ENCODE peak calls at places on chromosome 11, in six cellular contexts. One of them, this sample, is unnamed.
A peak's percentile ranks its signal among the peaks of the same experiment; 100 is the strongest.

GRCh38 chr11:8233691-8234424 is 29.8 kb downstream of the LMO1 start:
- DNase-seq in endothelial cell: no peak
- DNase-seq in colonic mucosa: no peak
- DNase-seq in cardiac muscle cell: no peak
- DNase-seq in fibroblast of the aortic adventitia: no peak
- DNase-seq in activated CD8-positive, alpha-beta T cell treated with anti-CD3 and anti-CD28 coated beads for 36 hours: no peak
- DNase-seq in this sample: no peak

GRCh38 chr11:124747406-124748099 is 4.5 kb downstream of the VSIG2 start:
- DNase-seq in endothelial cell: no peak
- DNase-seq in colonic mucosa: no peak
- DNase-seq in cardiac muscle cell: no peak
- DNase-seq in fibroblast of the aortic adventitia: no peak
- DNase-seq in activated CD8-positive, alpha-beta T cell treated with anti-CD3 and anti-CD28 coated beads for 36 hours: no peak
- DNase-seq in this sample: no peak

GRCh38 chr11:26442131-26442530 is 110.2 kb downstream of the ANO3 start:
- DNase-seq in endothelial cell: no peak
- DNase-seq in colonic mucosa: no peak
- DNase-seq in cardiac muscle cell: no peak
- DNase-seq in fibroblast of the aortic adventitia: peak; percentile 88
- DNase-seq in activated CD8-positive, alpha-beta T cell treated with anti-CD3 and anti-CD28 coated beads for 36 hours: no peak
- DNase-seq in this sample: no peak

GRCh38 chr11:62725686-62726085 is 1.6 kb downstream of the HNRNPUL2 start:
- DNase-seq in endothelial cell: no peak
- DNase-seq in colonic mucosa: peak; percentile 33
- DNase-seq in cardiac muscle cell: no peak
- DNase-seq in fibroblast of the aortic adventitia: no peak
- DNase-seq in activated CD8-positive, alpha-beta T cell treated with anti-CD3 and anti-CD28 coated beads for 36 hours: no peak
- DNase-seq in this sample: no peak

GRCh38 chr11:83726316-83726715 is 440.1 kb upstream of the CCDC90B start:
- DNase-seq in endothelial cell: no peak
- DNase-seq in colonic mucosa: no peak
- DNase-seq in cardiac muscle cell: no peak
- DNase-seq in fibroblast of the aortic adventitia: no peak
- DNase-seq in activated CD8-positive, alpha-beta T cell treated with anti-CD3 and anti-CD28 coated beads for 36 hours: no peak
- DNase-seq in this sample: no peak

GRCh38 chr11:34825315-34825669 is 90.9 kb downstream of the APIP start:
- DNase-seq in endothelial cell: no peak
- DNase-seq in colonic mucosa: no peak
- DNase-seq in cardiac muscle cell: no peak
- DNase-seq in fibroblast of the aortic adventitia: no peak
- DNase-seq in activated CD8-positive, alpha-beta T cell treated with anti-CD3 and anti-CD28 coated beads for 36 hours: no peak
- DNase-seq in this sample: no peak

GRCh38 chr11:110758012-110758411 is 45.8 kb upstream of the ARHGAP20 start:
- DNase-seq in endothelial cell: no peak
- DNase-seq in colonic mucosa: no peak
- DNase-seq in cardiac muscle cell: no peak
- DNase-seq in fibroblast of the aortic adventitia: no peak
- DNase-seq in activated CD8-positive, alpha-beta T cell treated with anti-CD3 and anti-CD28 coated beads for 36 hours: no peak
- DNase-seq in this sample: no peak

GRCh38 chr11:44910591-44910990 is 40.1 kb downstream of the TP53I11 start:
- DNase-seq in endothelial cell: no peak
- DNase-seq in colonic mucosa: no peak
- DNase-seq in cardiac muscle cell: no peak
- DNase-seq in fibroblast of the aortic adventitia: no peak
- DNase-seq in activated CD8-positive, alpha-beta T cell treated with anti-CD3 and anti-CD28 coated beads for 36 hours: no peak
- DNase-seq in this sample: no peak

GRCh38 chr11:5611627-5612026 is 13.2 kb upstream of the TRIM34 start:
- DNase-seq in endothelial cell: no peak
- DNase-seq in colonic mucosa: no peak
- DNase-seq in cardiac muscle cell: no peak
- DNase-seq in fibroblast of the aortic adventitia: no peak
- DNase-seq in activated CD8-positive, alpha-beta T cell treated with anti-CD3 and anti-CD28 coated beads for 36 hours: no peak
- DNase-seq in this sample: no peak
- TF ChIP-seq CTCF in endothelial cell: no peak
- TF ChIP-seq CTCF in colonic mucosa: no peak
- TF ChIP-seq CTCF in cardiac muscle cell: no peak
- TF ChIP-seq CTCF in fibroblast of the aortic adventitia: no peak
- TF ChIP-seq CTCF in activated CD8-positive, alpha-beta T cell treated with anti-CD3 and anti-CD28 coated beads for 36 hours: no peak
- TF ChIP-seq CTCF in this sample: no peak

GRCh38 chr11:14229472-14229871 is 129.5 kb downstream of the RRAS2 start:
- DNase-seq in endothelial cell: no peak
- DNase-seq in colonic mucosa: no peak
- DNase-seq in cardiac muscle cell: no peak
- DNase-seq in fibroblast of the aortic adventitia: no peak
- DNase-seq in activated CD8-positive, alpha-beta T cell treated with anti-CD3 and anti-CD28 coated beads for 36 hours: no peak
- DNase-seq in this sample: no peak

GRCh38 chr11:14230407-14230806 is 128.6 kb downstream of the RRAS2 start:
- DNase-seq in endothelial cell: no peak
- DNase-seq in colonic mucosa: no peak
- DNase-seq in cardiac muscle cell: no peak
- DNase-seq in fibroblast of the aortic adventitia: no peak
- DNase-seq in activated CD8-positive, alpha-beta T cell treated with anti-CD3 and anti-CD28 coated beads for 36 hours: no peak
- DNase-seq in this sample: no peak

GRCh38 chr11:14235701-14236100 is 123.3 kb downstream of the RRAS2 start:
- DNase-seq in endothelial cell: no peak
- DNase-seq in colonic mucosa: no peak
- DNase-seq in cardiac muscle cell: no peak
- DNase-seq in fibroblast of the aortic adventitia: no peak
- DNase-seq in activated CD8-positive, alpha-beta T cell treated with anti-CD3 and anti-CD28 coated beads for 36 hours: no peak
- DNase-seq in this sample: no peak

GRCh38 chr11:14234446-14234845 is 124.5 kb downstream of the RRAS2 start:
- DNase-seq in endothelial cell: no peak
- DNase-seq in colonic mucosa: no peak
- DNase-seq in cardiac muscle cell: no peak
- DNase-seq in fibroblast of the aortic adventitia: no peak
- DNase-seq in activated CD8-positive, alpha-beta T cell treated with anti-CD3 and anti-CD28 coated beads for 36 hours: no peak
- DNase-seq in this sample: no peak

GRCh38 chr11:14232652-14233051 is 126.3 kb downstream of the RRAS2 start:
- DNase-seq in endothelial cell: no peak
- DNase-seq in colonic mucosa: no peak
- DNase-seq in cardiac muscle cell: no peak
- DNase-seq in fibroblast of the aortic adventitia: no peak
- DNase-seq in activated CD8-positive, alpha-beta T cell treated with anti-CD3 and anti-CD28 coated beads for 36 hours: no peak
- DNase-seq in this sample: no peak
- TF ChIP-seq CTCF in endothelial cell: peak; percentile 22
- TF ChIP-seq CTCF in colonic mucosa: no peak
- TF ChIP-seq CTCF in cardiac muscle cell: peak; percentile 34
- TF ChIP-seq CTCF in fibroblast of the aortic adventitia: peak; percentile 22
- TF ChIP-seq CTCF in activated CD8-positive, alpha-beta T cell treated with anti-CD3 and anti-CD28 coated beads for 36 hours: no peak
- TF ChIP-seq CTCF in this sample: no peak

DNA sequence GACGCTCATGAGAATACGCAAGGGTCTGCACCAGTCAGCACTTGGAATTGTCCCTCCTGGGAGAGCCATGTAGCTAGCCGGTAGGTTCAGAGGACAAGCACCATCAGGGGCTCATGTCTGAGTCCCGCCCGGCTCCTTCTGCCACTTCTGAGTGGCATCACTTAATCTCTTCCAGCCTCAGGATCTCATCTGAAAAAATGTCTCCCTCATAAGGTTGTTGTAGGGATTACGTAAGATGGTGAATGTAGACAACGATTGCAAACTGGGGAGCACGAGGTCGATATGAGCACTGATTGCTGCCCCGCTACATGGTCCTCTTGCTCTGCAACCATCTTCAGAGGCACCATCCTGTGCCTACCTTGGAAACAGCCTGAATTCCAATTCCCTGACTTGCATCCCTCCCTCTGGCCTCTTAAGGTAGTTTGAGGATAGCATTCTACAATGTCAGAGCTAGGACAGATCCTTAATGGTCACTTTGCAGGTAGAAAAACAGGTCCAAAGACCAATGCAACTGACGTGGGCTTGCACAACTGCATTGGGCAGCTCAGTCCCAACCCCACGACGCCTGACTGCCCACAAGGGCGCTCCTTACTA is 115.8 kb upstream of the TMEM45B start:
- DNase-seq in endothelial cell: no peak
- DNase-seq in colonic mucosa: no peak
- DNase-seq in cardiac muscle cell: no peak
- DNase-seq in fibroblast of the aortic adventitia: no peak
- DNase-seq in activated CD8-positive, alpha-beta T cell treated with anti-CD3 and anti-CD28 coated beads for 36 hours: no peak
- DNase-seq in this sample: no peak
- TF ChIP-seq CTCF in endothelial cell: no peak
- TF ChIP-seq CTCF in colonic mucosa: no peak
- TF ChIP-seq CTCF in cardiac muscle cell: no peak
- TF ChIP-seq CTCF in fibroblast of the aortic adventitia: no peak
- TF ChIP-seq CTCF in activated CD8-positive, alpha-beta T cell treated with anti-CD3 and anti-CD28 coated beads for 36 hours: no peak
- TF ChIP-seq CTCF in this sample: no peak

GRCh38 chr11:118640332-118641154 is 33.1 kb downstream of the PHLDB1 start:
- DNase-seq in endothelial cell: no peak
- DNase-seq in colonic mucosa: no peak
- DNase-seq in cardiac muscle cell: no peak
- DNase-seq in fibroblast of the aortic adventitia: no peak
- DNase-seq in activated CD8-positive, alpha-beta T cell treated with anti-CD3 and anti-CD28 coated beads for 36 hours: no peak
- DNase-seq in this sample: no peak
- TF ChIP-seq CTCF in endothelial cell: no peak
- TF ChIP-seq CTCF in colonic mucosa: no peak
- TF ChIP-seq CTCF in cardiac muscle cell: no peak
- TF ChIP-seq CTCF in fibroblast of the aortic adventitia: no peak
- TF ChIP-seq CTCF in activated CD8-positive, alpha-beta T cell treated with anti-CD3 and anti-CD28 coated beads for 36 hours: no peak
- TF ChIP-seq CTCF in this sample: no peak

GRCh38 chr11:100832851-100833250 is 145.8 kb downstream of the ARHGAP42 start:
- DNase-seq in endothelial cell: no peak
- DNase-seq in colonic mucosa: no peak
- DNase-seq in cardiac muscle cell: no peak
- DNase-seq in fibroblast of the aortic adventitia: no peak
- DNase-seq in activated CD8-positive, alpha-beta T cell treated with anti-CD3 and anti-CD28 coated beads for 36 hours: no peak
- DNase-seq in this sample: no peak

GRCh38 chr11:100833276-100833675 is 146.2 kb downstream of the ARHGAP42 start:
- DNase-seq in endothelial cell: no peak
- DNase-seq in colonic mucosa: no peak
- DNase-seq in cardiac muscle cell: no peak
- DNase-seq in fibroblast of the aortic adventitia: no peak
- DNase-seq in activated CD8-positive, alpha-beta T cell treated with anti-CD3 and anti-CD28 coated beads for 36 hours: no peak
- DNase-seq in this sample: no peak

GRCh38 chr11:100830295-100830694 is 143.2 kb downstream of the ARHGAP42 start:
- DNase-seq in endothelial cell: no peak
- DNase-seq in colonic mucosa: no peak
- DNase-seq in cardiac muscle cell: peak; percentile 61
- DNase-seq in fibroblast of the aortic adventitia: no peak
- DNase-seq in activated CD8-positive, alpha-beta T cell treated with anti-CD3 and anti-CD28 coated beads for 36 hours: no peak
- DNase-seq in this sample: no peak

GRCh38 chr11:100830978-100831732 is 144.1 kb downstream of the ARHGAP42 start:
- DNase-seq in endothelial cell: no peak
- DNase-seq in colonic mucosa: no peak
- DNase-seq in cardiac muscle cell: no peak
- DNase-seq in fibroblast of the aortic adventitia: peak; percentile 52
- DNase-seq in activated CD8-positive, alpha-beta T cell treated with anti-CD3 and anti-CD28 coated beads for 36 hours: no peak
- DNase-seq in this sample: no peak

GRCh38 chr11:100831929-100832480 is 144.9 kb downstream of the ARHGAP42 start:
- DNase-seq in endothelial cell: no peak
- DNase-seq in colonic mucosa: no peak
- DNase-seq in cardiac muscle cell: no peak
- DNase-seq in fibroblast of the aortic adventitia: no peak
- DNase-seq in activated CD8-positive, alpha-beta T cell treated with anti-CD3 and anti-CD28 coated beads for 36 hours: no peak
- DNase-seq in this sample: no peak
- TF ChIP-seq CTCF in endothelial cell: no peak
- TF ChIP-seq CTCF in colonic mucosa: no peak
- TF ChIP-seq CTCF in cardiac muscle cell: no peak
- TF ChIP-seq CTCF in fibroblast of the aortic adventitia: no peak
- TF ChIP-seq CTCF in activated CD8-positive, alpha-beta T cell treated with anti-CD3 and anti-CD28 coated beads for 36 hours: no peak
- TF ChIP-seq CTCF in this sample: no peak